ENCODE peak calls at places on chromosomes 13 and 19, in seven cellular contexts. One of them, this sample, is unnamed. For H3K4me1, the result is how much of the 10 kb centered on the place peaks cover.

GRCh38 chr13:110338441-110339101 is 31.5 kb downstream of the COL4A2 start:
- DNase-seq in psoas muscle: peak
- DNase-seq in lower lobe of right lung: no peak
- DNase-seq in aorta: no peak
- DNase-seq in PC-9: no peak
- DNase-seq in thyroid gland: peak
- DNase-seq in IMR-90: peak
- DNase-seq in this sample: no peak

GRCh38 chr19:14112809-14113385 is 4.7 kb downstream of the PRKACA start:
- DNase-seq in PC-9: no peak
- DNase-seq in lower lobe of right lung: no peak
- DNase-seq in thyroid gland: peak
- DNase-seq in aorta: peak
- DNase-seq in psoas muscle: peak
- DNase-seq in IMR-90: no peak
- DNase-seq in this sample: no peak

GRCh38 chr19:5782322-5782721 is 2.2 kb downstream of the PRR22 start:
- DNase-seq in thyroid gland: no peak
- DNase-seq in lower lobe of right lung: no peak
- DNase-seq in PC-9: no peak
- DNase-seq in IMR-90: no peak
- DNase-seq in aorta: no peak
- DNase-seq in psoas muscle: no peak
- DNase-seq in this sample: no peak

GRCh38 chr19:55269299-55269698 is 10.5 kb upstream of the PPP6R1 start:
- DNase-seq in PC-9: no peak
- DNase-seq in lower lobe of right lung: no peak
- DNase-seq in thyroid gland: no peak
- DNase-seq in IMR-90: no peak
- DNase-seq in psoas muscle: no peak
- DNase-seq in aorta: no peak
- DNase-seq in this sample: no peak

GRCh38 chr19:38551450-38551813 is 66.3 kb downstream of the MAP4K1 start:
- DNase-seq in IMR-90: no peak
- DNase-seq in PC-9: no peak
- DNase-seq in lower lobe of right lung: peak
- DNase-seq in thyroid gland: no peak
- DNase-seq in aorta: no peak
- DNase-seq in psoas muscle: peak
- DNase-seq in this sample: no peak

GRCh38 chr13:79659161-79659560 is 178.2 kb downstream of the NDFIP2 start:
- DNase-seq in psoas muscle: peak
- DNase-seq in PC-9: no peak
- DNase-seq in thyroid gland: no peak
- DNase-seq in IMR-90: no peak
- DNase-seq in aorta: no peak
- DNase-seq in lower lobe of right lung: no peak
- DNase-seq in this sample: no peak

GRCh38 chr13:22596157-22596863 is 584.5 kb upstream of the SGCG start:
- DNase-seq in PC-9: no peak
- DNase-seq in psoas muscle: no peak
- DNase-seq in aorta: no peak
- DNase-seq in thyroid gland: no peak
- DNase-seq in IMR-90: no peak
- DNase-seq in lower lobe of right lung: no peak
- DNase-seq in this sample: no peak

GRCh38 chr19:48780684-48781391 is 25.5 kb downstream of the FGF21 start:
- DNase-seq in IMR-90: peak
- DNase-seq in psoas muscle: peak
- DNase-seq in thyroid gland: peak
- DNase-seq in lower lobe of right lung: no peak
- DNase-seq in aorta: no peak
- DNase-seq in PC-9: peak
- DNase-seq in this sample: no peak

GRCh38 chr13:44573790-44574465 is 2.2 kb downstream of the TSC22D1 start:
- DNase-seq in lower lobe of right lung: no peak
- DNase-seq in PC-9: peak
- DNase-seq in IMR-90: peak
- DNase-seq in thyroid gland: no peak
- DNase-seq in aorta: no peak
- DNase-seq in psoas muscle: peak
- DNase-seq in this sample: peak

GRCh38 chr13:106417467-106418110 is 117.9 kb downstream of the EFNB2 start:
- DNase-seq in lower lobe of right lung: no peak
- DNase-seq in psoas muscle: no peak
- DNase-seq in IMR-90: no peak
- DNase-seq in PC-9: no peak
- DNase-seq in aorta: no peak
- DNase-seq in thyroid gland: no peak
- DNase-seq in this sample: no peak
- H3K4me3 ChIP-seq in lower lobe of right lung: no peak
- H3K4me3 ChIP-seq in psoas muscle: peak
- H3K4me3 ChIP-seq in IMR-90: no peak
- H3K4me3 ChIP-seq in PC-9: no peak
- H3K4me3 ChIP-seq in aorta: no peak
- H3K4me3 ChIP-seq in thyroid gland: no peak
- H3K4me3 ChIP-seq in this sample: no peak

GRCh38 chr13:21043898-21044297 is 17.5 kb downstream of the LATS2 start:
- DNase-seq in lower lobe of right lung: no peak
- DNase-seq in psoas muscle: no peak
- DNase-seq in aorta: no peak
- DNase-seq in IMR-90: peak
- DNase-seq in thyroid gland: no peak
- DNase-seq in PC-9: no peak
- DNase-seq in this sample: no peak
- H3K4me1 ChIP-seq in lower lobe of right lung: half or more
- H3K4me1 ChIP-seq in psoas muscle: half or more
- H3K4me1 ChIP-seq in aorta: under half
- H3K4me1 ChIP-seq in IMR-90: under half
- H3K4me1 ChIP-seq in thyroid gland: half or more
- H3K4me1 ChIP-seq in PC-9: under half
- H3K4me1 ChIP-seq in this sample: under half

DNA sequence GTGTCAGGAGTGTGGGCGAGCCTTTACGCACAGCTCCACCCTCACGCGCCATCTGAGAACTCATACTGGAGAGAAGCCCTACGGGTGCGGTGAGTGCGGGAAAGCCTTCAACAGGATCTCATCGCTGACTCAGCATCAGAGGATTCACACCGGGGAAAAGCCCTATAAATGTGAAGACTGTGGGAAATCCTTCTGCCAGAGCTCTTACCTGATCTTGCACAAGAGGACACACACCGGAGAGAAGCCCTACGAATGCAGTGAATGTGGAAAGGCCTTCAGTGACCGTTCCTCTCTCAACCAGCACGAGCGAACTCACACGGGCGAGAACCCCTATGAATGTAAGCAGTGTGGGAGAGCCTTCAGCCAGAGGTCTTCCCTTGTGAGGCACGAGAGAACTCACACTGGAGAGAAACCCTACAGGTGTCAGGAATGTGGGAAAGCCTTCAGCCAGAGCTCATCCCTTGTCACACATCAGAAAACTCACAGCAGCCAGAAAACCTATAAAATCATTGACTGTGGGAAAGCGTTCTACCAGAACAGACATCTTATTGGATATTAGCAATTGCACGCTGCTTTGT is 6.9 kb upstream of the ZNF555 start:
- DNase-seq in IMR-90: no peak
- DNase-seq in aorta: no peak
- DNase-seq in lower lobe of right lung: no peak
- DNase-seq in psoas muscle: no peak
- DNase-seq in thyroid gland: no peak
- DNase-seq in PC-9: no peak
- DNase-seq in this sample: no peak
- H3K4me3 ChIP-seq in IMR-90: no peak
- H3K4me3 ChIP-seq in aorta: no peak
- H3K4me3 ChIP-seq in lower lobe of right lung: no peak
- H3K4me3 ChIP-seq in psoas muscle: no peak
- H3K4me3 ChIP-seq in thyroid gland: no peak
- H3K4me3 ChIP-seq in PC-9: no peak
- H3K4me3 ChIP-seq in this sample: no peak

DNA sequence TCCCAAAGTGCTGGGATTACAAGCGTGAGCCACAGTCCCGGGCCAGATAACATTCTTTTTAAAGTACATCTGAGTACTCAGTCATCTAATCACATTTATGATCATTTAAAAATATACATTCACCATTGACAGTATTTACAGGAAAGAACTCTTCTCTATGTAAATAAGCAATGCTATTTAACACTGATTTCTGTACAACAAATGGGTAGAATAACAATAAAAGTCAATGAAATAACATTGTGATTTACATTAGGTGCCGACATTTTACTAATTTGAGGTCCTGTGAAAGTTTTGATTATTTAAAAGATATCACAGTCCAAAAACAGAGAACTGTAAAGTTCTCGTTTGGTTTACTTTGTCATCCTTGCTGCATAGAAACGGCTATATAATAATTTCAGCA is 1763.7 kb downstream of the SLITRK1 start:
- DNase-seq in psoas muscle: no peak
- DNase-seq in PC-9: no peak
- DNase-seq in thyroid gland: no peak
- DNase-seq in IMR-90: no peak
- DNase-seq in aorta: no peak
- DNase-seq in lower lobe of right lung: no peak
- DNase-seq in this sample: no peak
- H3K4me1 ChIP-seq in psoas muscle: under half
- H3K4me1 ChIP-seq in PC-9: under half
- H3K4me1 ChIP-seq in thyroid gland: under half
- H3K4me1 ChIP-seq in IMR-90: under half
- H3K4me1 ChIP-seq in aorta: under half
- H3K4me1 ChIP-seq in lower lobe of right lung: under half
- H3K4me1 ChIP-seq in this sample: under half

DNA sequence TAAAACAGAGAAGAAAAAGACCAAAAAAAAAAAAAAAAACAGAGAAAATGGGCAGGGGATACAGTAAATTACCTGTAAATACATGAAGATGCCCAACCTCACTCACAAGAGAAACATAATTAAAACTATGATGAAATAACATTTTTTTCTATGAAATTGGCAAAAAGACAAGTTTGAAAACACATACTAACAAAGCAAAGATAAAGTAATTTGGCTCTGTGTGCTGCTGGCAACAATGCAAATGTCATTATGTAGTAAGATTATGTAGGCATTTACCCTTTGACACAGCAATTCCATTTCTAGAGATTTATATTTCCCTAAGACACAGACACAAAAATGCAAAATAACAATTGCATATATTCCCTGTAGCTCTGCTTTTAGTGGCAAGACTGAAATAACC is 20.2 kb downstream of the ZC3H13 start:
- DNase-seq in thyroid gland: no peak
- DNase-seq in PC-9: no peak
- DNase-seq in IMR-90: no peak
- DNase-seq in psoas muscle: no peak
- DNase-seq in aorta: no peak
- DNase-seq in lower lobe of right lung: no peak
- DNase-seq in this sample: no peak
- H3K4me3 ChIP-seq in thyroid gland: no peak
- H3K4me3 ChIP-seq in PC-9: no peak
- H3K4me3 ChIP-seq in IMR-90: no peak
- H3K4me3 ChIP-seq in psoas muscle: no peak
- H3K4me3 ChIP-seq in aorta: no peak
- H3K4me3 ChIP-seq in lower lobe of right lung: no peak
- H3K4me3 ChIP-seq in this sample: no peak

DNA sequence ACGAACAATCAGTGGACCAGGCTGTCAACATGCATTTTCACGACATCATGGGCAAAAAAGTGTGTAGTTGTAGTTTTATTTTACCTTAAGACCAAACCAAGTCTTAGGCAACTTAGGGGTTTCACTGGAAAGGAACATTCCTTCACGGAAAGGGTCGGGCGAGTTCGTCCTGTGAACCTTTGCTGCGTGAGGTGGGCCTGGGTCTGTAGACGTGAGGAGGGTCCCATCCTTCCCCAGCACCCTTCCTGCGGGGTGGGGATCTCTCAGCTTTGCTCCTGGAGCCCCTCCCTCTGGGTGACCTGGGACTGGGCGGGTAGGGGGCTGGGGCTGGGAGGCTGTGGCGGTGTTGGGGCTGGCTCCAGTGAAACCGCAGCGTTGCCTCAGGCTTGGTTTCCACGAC is 12.3 kb upstream of the RPS15 start:
- DNase-seq in IMR-90: no peak
- DNase-seq in psoas muscle: no peak
- DNase-seq in PC-9: no peak
- DNase-seq in aorta: no peak
- DNase-seq in thyroid gland: no peak
- DNase-seq in lower lobe of right lung: no peak
- DNase-seq in this sample: no peak
- H3K4me1 ChIP-seq in IMR-90: under half
- H3K4me1 ChIP-seq in psoas muscle: under half
- H3K4me1 ChIP-seq in PC-9: under half
- H3K4me1 ChIP-seq in aorta: under half
- H3K4me1 ChIP-seq in thyroid gland: under half
- H3K4me1 ChIP-seq in lower lobe of right lung: under half
- H3K4me1 ChIP-seq in this sample: under half